ENCODE peak calls at places on chromosome 15, in seven cellular contexts. E is transverse colon, L is AG04450, O is cardiac fibroblast, U is adrenal gland, B is MM.1S, M is Peyer's patch. G is an unnamed sample.

GRCh38 chr15:62648954-62649353 is 393.6 kb upstream of the TPM1 start:
- DNase-seq in M (no peak), U (no peak), O (peak; percentile 43), E (no peak), B (no peak), L (no peak), G (peak; percentile 54)

GRCh38 chr15:66723826-66724731 is 22.0 kb downstream of the SMAD6 start:
- DNase-seq in B (no peak), M (no peak), E (no peak), O (no peak), L (peak; percentile 57), U (no peak), G (no peak)

GRCh38 chr15:85473455-85473854 is 93.1 kb downstream of the AKAP13 start:
- DNase-seq in B (no peak), O (peak; percentile 50), M (no peak), L (no peak), E (no peak), U (no peak), G (no peak)

GRCh38 chr15:52163321-52164190 is 27.6 kb downstream of the GNB5 start:
- DNase-seq in B (no peak), U (no peak), M (peak; percentile 46), E (no peak), L (no peak), O (no peak), G (peak; percentile 29)

GRCh38 chr15:65766422-65767263 is 25.4 kb downstream of the DENND4A start:
- DNase-seq in E (no peak), M (no peak), U (no peak), B (no peak), O (no peak), L (peak; percentile 55), G (no peak)

GRCh38 chr15:91491131-91491950 is 362.2 kb upstream of the SLCO3A1 start:
- DNase-seq in U (no peak), B (peak; percentile 63), M (no peak), L (no peak), E (no peak), O (no peak), G (no peak)

GRCh38 chr15:59373215-59373614 is 544 bp upstream of the MYO1E start:
- DNase-seq in B (no peak), L (no peak), E (no peak), U (no peak), M (no peak), O (no peak), G (no peak)

GRCh38 chr15:101692799-101693198 is 31.5 kb downstream of the TARS3 start:
- DNase-seq in M (no peak), L (no peak), U (no peak), O (no peak), B (no peak), E (no peak), G (no peak)

GRCh38 chr15:70794596-70795310 is 31.4 kb upstream of the UACA start:
- DNase-seq in E (no peak), U (no peak), B (no peak), M (no peak), O (peak; percentile 62), L (no peak), G (no peak)

GRCh38 chr15:58506064-58506490 is 74.3 kb downstream of the LIPC start:
- DNase-seq in U (no peak), L (no peak), O (no peak), M (peak; percentile 62), B (no peak), E (no peak), G (no peak)

GRCh38 chr15:69126054-69126469 is 34.4 kb upstream of the GLCE start:
- DNase-seq in U (no peak), M (no peak), B (no peak), L (peak; percentile 78), E (no peak), O (peak; percentile 94), G (no peak)

GRCh38 chr15:66679657-66680108 is 22.4 kb upstream of the SMAD6 start:
- DNase-seq in B (no peak), U (no peak), O (peak; percentile 78), M (no peak), L (no peak), E (no peak), G (no peak)

GRCh38 chr15:77107531-77108355 is 36.8 kb upstream of the TSPAN3 start:
- DNase-seq in U (peak; percentile 48), E (peak; percentile 62), O (peak; percentile 75), L (peak; percentile 27), M (peak; percentile 76), B (peak; percentile 23), G (peak; percentile 58)

GRCh38 chr15:71997691-71998090 is 120.3 kb downstream of the MYO9A start:
- DNase-seq in M (no peak), U (no peak), B (no peak), E (no peak), L (no peak), O (peak; percentile 6), G (no peak)

GRCh38 chr15:67322481-67322880 is 67.9 kb downstream of the IQCH start:
- DNase-seq in U (no peak), B (no peak), O (no peak), L (no peak), E (no peak), M (no peak), G (no peak)

GRCh38 chr15:61815356-61816083 is 244.7 kb downstream of the VPS13C start:
- DNase-seq in E (no peak), M (no peak), B (no peak), L (no peak), U (no peak), O (no peak), G (no peak)

GRCh38 chr15:60379466-60380274 is 18.1 kb downstream of the ANXA2 start:
- DNase-seq in M (no peak), L (peak; percentile 92), B (no peak), O (peak; percentile 92), E (no peak), U (no peak), G (no peak)

GRCh38 chr15:66786708-66787471 is 84.9 kb downstream of the SMAD6 start:
- DNase-seq in B (no peak), U (no peak), E (no peak), M (peak; percentile 19), L (no peak), O (no peak), G (no peak)

GRCh38 chr15:101203029-101203428 is 48.8 kb downstream of the CHSY1 start:
- DNase-seq in O (no peak), B (no peak), U (no peak), M (no peak), L (no peak), E (no peak), G (no peak)

GRCh38 chr15:28962851-28963710 is 77.3 kb downstream of the APBA2 start:
- DNase-seq in B (no peak), E (no peak), L (no peak), U (no peak), O (no peak), M (peak; percentile 23), G (peak; percentile 6)

GRCh38 chr15:39700301-39700700 is 82.3 kb downstream of the FSIP1 start:
- DNase-seq in M (no peak), L (no peak), U (no peak), O (no peak), E (no peak), B (no peak), G (no peak)

GRCh38 chr15:69500339-69500738 is 47.7 kb downstream of the RPLP1 start:
- DNase-seq in B (no peak), E (no peak), U (no peak), M (no peak), L (no peak), O (no peak), G (no peak)

GRCh38 chr15:31325432-31325975 is 1.1 kb upstream of the KLF13 start:
- DNase-seq in B (peak; percentile 40), U (peak; percentile 74), O (peak; percentile 75), E (peak; percentile 77), M (peak; percentile 89), L (no peak), G (peak; percentile 75)

GRCh38 chr15:75817151-75817935 is 25.9 kb upstream of the UBE2Q2 start:
- DNase-seq in M (no peak), O (peak; percentile 50), B (peak; percentile 79), L (no peak), E (no peak), U (no peak), G (peak; percentile 37)
- H3K4me3 ChIP-seq in M (peak overlapping the region; percentile 34), O (no peak overlapping the region), B (peak overlapping the region; percentile 29), L (no peak overlapping the region), E (peak overlapping the region; percentile 7), U (no peak overlapping the region), G (peak overlapping the region; percentile 5)

GRCh38 chr15:64521726-64522164 is 61.4 kb downstream of the ZNF609 start:
- DNase-seq in E (no peak), O (peak; percentile 82), L (no peak), M (no peak), B (no peak), U (peak; percentile 56), G (no peak)

GRCh38 chr15:64522226-64522823 is 61.9 kb downstream of the ZNF609 start:
- DNase-seq in M (no peak), E (no peak), O (no peak), L (no peak), B (no peak), U (no peak), G (no peak)

GRCh38 chr15:64523240-64523639 is 62.9 kb downstream of the ZNF609 start:
- DNase-seq in U (no peak), B (no peak), O (no peak), M (no peak), L (no peak), E (no peak), G (no peak)

GRCh38 chr15:64521201-64521600 is 60.8 kb downstream of the ZNF609 start:
- DNase-seq in L (no peak), U (no peak), O (peak; percentile 45), M (no peak), E (no peak), B (no peak), G (no peak)

DNA sequence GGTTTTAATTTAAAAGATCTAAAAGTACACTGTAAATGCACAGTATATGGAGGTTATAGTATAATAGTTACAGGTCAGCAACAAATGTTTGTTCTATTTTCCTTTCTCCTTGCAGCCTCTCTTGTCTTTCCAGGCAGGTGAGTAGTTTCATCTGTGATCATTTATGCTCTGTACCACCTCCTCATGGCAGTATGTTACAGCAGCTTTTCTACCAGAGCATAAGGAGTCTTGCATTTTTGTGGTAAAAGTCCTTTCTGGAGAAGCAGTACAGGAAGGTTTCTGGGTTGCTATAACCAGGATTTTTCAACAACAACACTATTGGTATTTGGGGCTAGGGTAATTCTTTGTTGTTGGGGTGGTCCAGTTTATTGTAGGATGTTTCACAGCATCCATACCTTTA is 59.5 kb downstream of the ZNF609 start:
- DNase-seq in O (no peak), M (no peak), B (no peak), E (no peak), U (no peak), L (no peak), G (no peak)
- TF ChIP-seq CTCF in O (no peak), M (no peak), B (no peak), E (no peak), U (no peak), L (peak; percentile 18), G (no peak)

DNA sequence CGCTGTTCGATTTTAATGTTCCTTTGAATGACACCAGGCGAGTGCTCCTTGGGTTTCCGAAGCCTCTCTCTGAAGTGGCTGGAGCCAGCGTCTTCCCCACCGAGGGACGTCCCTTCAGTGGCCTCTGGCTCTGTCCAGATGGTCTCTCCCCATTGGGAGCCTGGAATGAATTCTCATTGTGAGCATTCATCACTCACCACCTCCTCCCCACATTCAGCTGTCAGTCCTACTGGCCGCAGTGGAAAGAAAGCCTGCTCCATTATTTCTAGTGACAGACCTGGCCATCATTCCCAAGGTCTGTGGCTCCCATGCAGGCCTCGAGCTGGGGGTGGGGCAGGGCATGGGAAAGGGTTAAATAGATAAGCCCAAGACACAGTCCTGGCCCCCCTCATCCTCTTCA is 35.2 kb downstream of the ZNF710 start:
- DNase-seq in U (no peak), E (peak; percentile 9), O (no peak), M (no peak), B (no peak), L (no peak), G (no peak)
- H3K4me3 ChIP-seq in U (no peak overlapping the region), E (no peak overlapping the region), O (no peak overlapping the region), M (no peak overlapping the region), B (no peak overlapping the region), L (no peak overlapping the region), G (no peak overlapping the region)

GRCh38 chr15:73691398-73691797 is 7.2 kb downstream of the CD276 start:
- DNase-seq in O (peak; percentile 84), B (no peak), M (peak; percentile 71), E (peak; percentile 52), U (peak; percentile 77), L (no peak), G (no peak)
- TF ChIP-seq CTCF in O (peak; percentile 20), B (no peak), M (no peak), E (no peak), U (no peak), L (peak; percentile 6), G (no peak)